ENCODE peak calls at places on chromosomes 11 and 22, in eight cellular contexts. H, N, B, K, J, L, V and E are unnamed samples. For H3K36me3, the result is how much of the 10 kb centered on the place peaks cover.

GRCh38 chr11:130840683-130841082 is 75.6 kb downstream of the SNX19 start:
- DNase-seq in K (no peak), N (no peak), H (no peak), B (no peak), V (no peak), L (no peak), J (no peak), E (no peak)

GRCh38 chr22:38109391-38110000 is 988 bp downstream of the BAIAP2L2 start:
- DNase-seq in H (no peak), B (no peak), N (peak), V (no peak), J (peak), L (no peak), K (no peak), E (no peak)

GRCh38 chr11:69434341-69434960 is 47.0 kb upstream of the LINC01488 start:
- DNase-seq in L (peak), V (no peak), K (no peak), N (peak), J (no peak), B (no peak), H (no peak), E (no peak)

GRCh38 chr11:9577551-9577950 is 4.1 kb downstream of the WEE1 start:
- DNase-seq in J (no peak), N (no peak), H (no peak), K (no peak), V (no peak), B (peak), L (no peak), E (no peak)

GRCh38 chr11:19524171-19524671 is 188.4 kb upstream of the NAV2 start:
- DNase-seq in B (no peak), J (peak), V (no peak), L (no peak), H (no peak), K (no peak), N (peak), E (no peak)

GRCh38 chr11:125956371-125956770 is 10.5 kb downstream of the VSIG10L2 start:
- DNase-seq in K (no peak), N (no peak), V (peak), L (peak), J (no peak), H (no peak), B (no peak), E (no peak)

GRCh38 chr11:11789735-11790369 is 51.9 kb upstream of the USP47 start:
- DNase-seq in V (no peak), B (no peak), N (peak), L (no peak), J (peak), K (no peak), H (peak), E (no peak)

GRCh38 chr11:32312206-32312817 is 123.0 kb downstream of the WT1 start:
- DNase-seq in J (no peak), B (no peak), H (no peak), K (no peak), N (no peak), L (no peak), V (no peak), E (no peak)

GRCh38 chr11:7571640-7572000 is 57.8 kb downstream of the PPFIBP2 start:
- DNase-seq in H (peak), V (peak), J (peak), N (peak), K (peak), B (peak), L (no peak), E (peak)

GRCh38 chr11:64357904-64358535 is 942 bp upstream of the RPS6KA4 start:
- DNase-seq in B (peak), L (no peak), J (no peak), V (no peak), K (no peak), N (no peak), H (no peak), E (no peak)

GRCh38 chr11:112292785-112293407 is 32.2 kb upstream of the PLET1 start:
- DNase-seq in J (peak), H (peak), N (no peak), B (peak), L (no peak), K (peak), V (no peak), E (peak)

GRCh38 chr11:126378763-126379162 is 23.3 kb downstream of the ST3GAL4 start:
- DNase-seq in L (no peak), J (no peak), B (no peak), H (peak), V (no peak), K (no peak), N (no peak), E (no peak)

GRCh38 chr11:44104472-44105294 is 9.2 kb downstream of the EXT2 start:
- DNase-seq in N (peak), H (peak), V (no peak), K (no peak), L (no peak), J (no peak), B (no peak), E (no peak)

GRCh38 chr11:16410479-16410878 is 54.1 kb upstream of the SOX6 start:
- DNase-seq in N (no peak), V (no peak), L (no peak), H (no peak), B (peak), K (no peak), J (no peak), E (no peak)

GRCh38 chr11:130574740-130575139 is 126.3 kb downstream of the ADAMTS15 start:
- DNase-seq in B (no peak), J (no peak), V (no peak), N (no peak), K (no peak), L (no peak), H (no peak), E (no peak)

GRCh38 chr11:44622190-44622650 is 56.8 kb downstream of the CD82 start:
- DNase-seq in N (no peak), L (peak), B (no peak), K (peak), V (no peak), J (no peak), H (no peak), E (peak)

GRCh38 chr11:11577932-11578331 is 43.9 kb downstream of the GALNT18 start:
- DNase-seq in N (no peak), L (no peak), V (no peak), H (no peak), J (peak), K (no peak), B (no peak), E (no peak)

GRCh38 chr11:15166204-15166603 is 51.5 kb downstream of the INSC start:
- DNase-seq in K (no peak), V (no peak), H (no peak), J (peak), N (no peak), L (no peak), B (no peak), E (no peak)

GRCh38 chr11:129365816-129366215 is 9.8 kb upstream of the BARX2 start:
- DNase-seq in V (no peak), H (peak), K (no peak), B (peak), N (no peak), L (no peak), J (peak), E (no peak)

GRCh38 chr11:6755303-6755952 is 16.3 kb downstream of the OR2AG2 start:
- DNase-seq in V (no peak), H (peak), L (no peak), B (peak), J (peak), N (peak), K (no peak), E (no peak)

GRCh38 chr11:122663764-122664163 is 8.2 kb downstream of the UBASH3B start:
- DNase-seq in H (no peak), J (no peak), K (no peak), L (no peak), B (peak), V (no peak), N (no peak), E (no peak)

DNA sequence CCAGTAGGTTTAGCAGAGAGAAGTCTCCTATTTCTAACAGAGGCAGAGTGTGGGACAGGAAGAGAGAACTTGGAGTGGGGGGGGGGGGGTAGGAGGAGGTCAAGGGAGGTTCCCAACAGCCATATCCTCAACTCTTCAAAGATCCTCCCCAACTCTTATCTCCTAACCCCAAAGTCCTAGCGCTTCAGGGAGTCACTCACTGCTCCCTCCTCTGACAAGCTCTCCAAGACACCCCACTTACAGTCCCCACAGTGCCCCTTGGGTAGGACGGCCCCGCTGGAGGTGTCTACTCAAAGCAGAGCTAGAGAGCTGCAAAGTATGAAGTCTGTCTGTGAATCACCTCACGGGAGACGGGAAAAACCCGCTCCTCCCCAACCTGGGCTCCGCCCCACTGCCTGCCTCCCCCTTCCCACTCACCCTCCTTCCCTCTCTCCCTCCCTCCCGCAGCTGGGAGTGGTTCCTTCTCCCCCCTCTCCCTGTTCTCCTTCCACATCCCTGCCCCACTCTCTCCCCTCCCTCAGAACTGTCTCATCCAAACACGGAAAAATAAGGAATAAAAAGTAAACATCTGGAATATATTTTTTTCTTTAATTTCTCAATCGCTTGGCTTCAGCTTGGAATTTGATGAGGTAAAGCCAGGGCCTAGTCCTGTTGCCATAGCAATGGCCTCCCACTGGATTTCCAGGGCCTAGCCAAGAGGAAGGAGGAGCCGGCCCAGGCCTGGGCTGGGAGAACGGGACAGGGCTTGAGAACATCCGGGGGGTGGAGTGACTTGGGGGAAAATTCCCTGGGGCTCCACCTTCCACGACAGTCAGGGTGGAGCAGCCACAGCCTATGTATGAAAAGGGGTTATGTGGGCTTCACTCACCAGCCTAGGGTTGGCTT is 2.5 kb downstream of the TNKS1BP1 start:
- DNase-seq in J (peak), H (peak), N (peak), V (peak), B (peak), K (peak), L (no peak), E (peak)
- H3K4me3 ChIP-seq in J (no peak), H (peak), N (no peak), V (peak), B (peak), K (peak), L (peak), E (peak)

GRCh38 chr22:35454416-35455054 is 54.6 kb downstream of the MCM5 start:
- DNase-seq in J (no peak), K (no peak), V (no peak), B (no peak), N (peak), H (peak), L (no peak), E (no peak)

GRCh38 chr22:35456757-35457156 is 56.8 kb downstream of the MCM5 start:
- DNase-seq in J (no peak), N (no peak), K (no peak), V (no peak), L (no peak), H (no peak), B (no peak), E (no peak)

GRCh38 chr22:35452810-35453743 is 53.1 kb downstream of the MCM5 start:
- DNase-seq in L (no peak), J (no peak), B (no peak), K (no peak), N (no peak), H (no peak), V (no peak), E (no peak)

GRCh38 chr22:35457729-35458546 is 58.0 kb downstream of the MCM5 start:
- DNase-seq in V (no peak), H (no peak), J (no peak), K (no peak), B (peak), N (no peak), L (no peak), E (no peak)

DNA sequence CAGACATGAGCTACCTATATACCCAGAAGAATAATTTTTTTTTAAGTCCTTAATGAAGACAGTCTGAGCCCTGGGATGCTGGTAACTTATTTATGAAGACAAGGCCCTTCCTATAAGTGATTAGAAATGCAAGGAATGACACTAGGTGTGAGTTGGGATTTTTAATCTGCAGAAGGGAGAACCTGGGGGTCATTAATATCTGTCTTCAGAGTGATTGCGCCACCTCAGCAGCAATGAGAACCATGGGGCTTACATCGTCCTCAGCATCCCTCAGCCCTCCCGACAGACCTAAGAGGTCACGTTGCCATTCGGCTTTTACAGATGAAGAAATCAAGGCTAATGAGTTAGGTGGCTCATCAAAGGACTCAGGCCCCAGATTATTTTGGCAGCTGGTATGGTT is 55.6 kb downstream of the MCM5 start:
- DNase-seq in L (no peak), J (no peak), N (no peak), V (no peak), H (no peak), K (no peak), B (no peak), E (no peak)
- H3K36me3 ChIP-seq in L (under half), J (under half), N (under half), V (under half), H (under half), K (under half), B (under half), E (under half)

GRCh38 chr11:62851807-62852522 is 12.6 kb upstream of the WDR74 start:
- DNase-seq in K (no peak), N (no peak), H (no peak), V (no peak), B (no peak), J (no peak), L (no peak), E (no peak)

GRCh38 chr11:62852523-62853188 is 13.3 kb upstream of the WDR74 start:
- DNase-seq in V (no peak), B (no peak), K (no peak), J (no peak), H (no peak), L (no peak), N (no peak), E (no peak)

GRCh38 chr11:62853279-62853965 is 14.0 kb upstream of the WDR74 start:
- DNase-seq in V (no peak), K (no peak), J (no peak), L (no peak), H (no peak), B (no peak), N (no peak), E (no peak)

GRCh38 chr11:62854013-62854824 is 14.8 kb upstream of the WDR74 start:
- DNase-seq in V (no peak), K (no peak), B (no peak), H (no peak), L (peak), N (no peak), J (no peak), E (no peak)

GRCh38 chr11:62850911-62851806 is 11.8 kb upstream of the WDR74 start:
- DNase-seq in B (no peak), N (peak), V (no peak), L (peak), K (no peak), J (peak), H (peak), E (no peak)
- H3K4me3 ChIP-seq in B (no peak), N (no peak), V (no peak), L (no peak), K (no peak), J (no peak), H (no peak), E (no peak)

GRCh38 chr22:29704528-29705285 is 15.1 kb upstream of the CABP7 start:
- DNase-seq in J (no peak), H (no peak), K (no peak), B (no peak), L (no peak), N (no peak), V (no peak), E (no peak)

GRCh38 chr22:29700949-29701927 is 18.6 kb upstream of the CABP7 start:
- DNase-seq in H (no peak), K (peak), L (no peak), V (no peak), N (peak), B (no peak), J (peak), E (no peak)

GRCh38 chr22:29702025-29702930 is 17.5 kb upstream of the CABP7 start:
- DNase-seq in J (no peak), K (no peak), H (no peak), V (no peak), B (no peak), N (peak), L (no peak), E (no peak)

GRCh38 chr22:29703595-29704195 is 16.1 kb upstream of the CABP7 start:
- DNase-seq in H (no peak), V (no peak), K (no peak), L (no peak), N (no peak), J (no peak), B (no peak), E (no peak)

DNA sequence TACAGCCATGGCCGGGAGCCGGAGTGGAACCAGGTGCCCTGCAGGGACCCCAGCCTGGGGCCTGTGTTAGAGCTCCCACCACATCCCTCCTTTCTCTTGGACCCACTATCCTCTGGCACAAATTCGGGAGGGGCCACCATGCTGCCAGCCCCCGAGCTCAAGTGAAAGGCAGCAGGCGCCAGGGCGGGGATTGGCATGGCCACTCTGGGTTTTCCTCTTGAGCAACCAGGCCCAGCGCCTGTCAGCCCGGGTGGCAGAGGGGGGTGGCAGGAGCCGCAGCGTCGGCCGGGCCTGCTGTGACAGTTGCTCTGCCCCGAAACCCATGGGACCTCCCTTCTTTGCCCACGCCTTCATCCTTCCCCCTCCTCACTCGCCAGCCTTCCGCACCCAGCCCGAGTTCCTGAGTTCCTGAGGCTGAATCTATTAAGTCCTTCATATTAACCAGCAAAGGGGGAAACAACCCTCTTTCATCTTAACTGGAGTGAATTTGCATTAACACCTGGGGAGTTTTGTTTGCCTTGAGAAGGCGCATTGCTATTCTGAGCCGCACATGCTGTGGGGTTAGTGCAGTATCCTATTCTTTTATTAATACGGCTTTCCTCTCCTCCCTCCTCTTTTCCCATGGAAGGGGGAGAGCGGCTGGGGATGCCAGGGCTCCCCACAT is 16.7 kb upstream of the CABP7 start:
- DNase-seq in B (no peak), J (no peak), V (peak), K (peak), N (no peak), L (no peak), H (no peak), E (no peak)
- H3K36me3 ChIP-seq in B (under half), J (under half), V (under half), K (under half), N (under half), L (under half), H (under half), E (under half)

GRCh38 chr11:47177846-47178245 is 1.2 kb upstream of the ARFGAP2 start:
- DNase-seq in K (no peak), H (no peak), N (no peak), V (peak), B (no peak), L (peak), J (no peak), E (no peak)
- H3K4me3 ChIP-seq in K (peak), H (peak), N (no peak), V (peak), B (no peak), L (peak), J (no peak), E (no peak)

DNA sequence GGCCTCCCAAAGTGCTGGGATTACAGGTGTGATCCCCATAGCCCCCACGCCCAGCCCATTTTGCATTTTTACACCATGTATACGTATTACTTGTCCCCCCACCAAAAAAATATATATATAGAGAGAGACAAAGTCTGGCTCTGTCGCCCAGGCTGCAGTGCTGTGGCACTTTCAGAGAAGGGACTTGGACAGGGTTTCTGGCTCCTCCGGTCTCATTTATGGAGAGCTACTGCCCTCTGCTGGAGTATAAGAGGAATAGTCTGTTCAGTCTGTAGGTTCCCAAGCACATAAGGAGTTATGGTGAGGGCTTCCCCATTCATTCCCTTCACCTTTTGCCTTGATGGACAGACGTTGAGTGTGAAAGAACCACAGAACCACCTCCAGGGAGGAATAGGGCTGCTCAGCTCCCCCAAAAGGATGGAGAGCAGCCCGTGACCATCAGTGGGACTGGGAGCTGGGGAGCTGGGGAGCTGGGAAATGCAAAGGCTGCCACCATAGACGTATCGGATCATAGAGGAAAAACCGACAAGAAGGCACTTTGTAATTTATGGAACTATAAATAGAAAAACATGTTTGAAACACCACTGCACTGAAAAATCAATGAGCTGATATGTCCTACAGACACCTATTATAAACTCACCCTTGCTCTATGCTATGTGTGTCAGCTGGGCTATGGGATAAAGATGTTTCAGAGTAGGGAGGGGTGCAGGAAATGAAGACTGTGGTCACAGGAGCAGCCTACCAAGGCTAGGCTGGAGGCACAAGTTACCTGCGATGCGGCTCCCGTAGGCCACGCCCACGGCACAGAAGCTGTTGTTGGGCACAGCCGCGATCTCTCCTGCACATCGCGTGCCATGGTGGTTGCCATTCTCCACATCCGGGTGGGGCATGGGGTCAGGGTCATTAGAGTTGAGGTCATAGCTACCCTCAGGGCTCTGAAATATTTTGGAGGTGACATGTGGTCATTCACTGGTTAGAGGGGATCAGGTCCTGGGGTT is 5.2 kb downstream of the PCSK7 start:
- DNase-seq in H (peak), N (peak), J (peak), K (peak), B (peak), L (no peak), V (no peak), E (no peak)
- H3K36me3 ChIP-seq in H (under half), N (under half), J (half or more), K (under half), B (under half), L (half or more), V (half or more), E (under half)